ENCODE peak calls at places on chromosomes 11 and 22, in six cellular contexts. D is body of pancreas, J is neuronal stem cell, A is heart left ventricle, P is thoracic aorta, K is OCI-LY7. H is an unnamed sample.

GRCh38 chr11:134229131-134229790 is 4.8 kb downstream of the VPS26B start:
- DNase-seq in D (no peak), J (no peak), A (no peak), P (no peak), K (no peak), H (no peak)

GRCh38 chr11:74320538-74320937 is 9.1 kb upstream of the P4HA3 start:
- DNase-seq in D (no peak), J (no peak), A (no peak), P (no peak), K (no peak), H (no peak)

GRCh38 chr11:16775604-16776283 is 37.3 kb downstream of the C11orf58 start:
- DNase-seq in D (no peak), J (no peak), A (no peak), P (no peak), K (no peak), H (no peak)

GRCh38 chr11:6734616-6735015 is 37.2 kb downstream of the OR2AG2 start:
- DNase-seq in D (no peak), J (no peak), A (no peak), P (no peak), K (no peak), H (no peak)

GRCh38 chr11:44814881-44815592 is 88.3 kb downstream of the TSPAN18 start:
- DNase-seq in D (no peak), J (no peak), A (no peak), P (no peak), K (no peak), H (no peak)

GRCh38 chr22:32407332-32407731 is 4.7 kb downstream of the RTCB start:
- DNase-seq in D (no peak), J (no peak), A (no peak), P (no peak), K (peak; percentile 53), H (no peak)

GRCh38 chr11:12470236-12470635 is 92.9 kb downstream of the PARVA start:
- DNase-seq in D (no peak), J (no peak), A (no peak), P (no peak), K (no peak), H (no peak)

GRCh38 chr11:68979931-68980775 is 633 bp downstream of the MRGPRD start:
- DNase-seq in D (no peak), J (no peak), A (peak; percentile 16), P (no peak), K (no peak), H (no peak)

GRCh38 chr11:72238040-72238450 is 5.9 kb downstream of the PHOX2A start:
- DNase-seq in D (peak; percentile 62), J (peak; percentile 71), A (no peak), P (no peak), K (peak; percentile 72), H (peak; percentile 84)

GRCh38 chr22:35678836-35679235 is 30.6 kb downstream of the APOL6 start:
- DNase-seq in D (no peak), J (no peak), A (no peak), P (no peak), K (no peak), H (no peak)

GRCh38 chr11:119501777-119502405 is 78.9 kb upstream of the THY1 start:
- DNase-seq in D (no peak), J (no peak), A (no peak), P (no peak), K (no peak), H (no peak)

GRCh38 chr11:92269021-92269420 is 44.4 kb downstream of the FAT3 start:
- DNase-seq in D (no peak), J (peak; percentile 39), A (no peak), P (no peak), K (no peak), H (peak; percentile 15)

GRCh38 chr11:50098186-50098725 is 65.6 kb downstream of the OR4C45 start:
- DNase-seq in D (no peak), J (no peak), A (no peak), P (no peak), K (no peak), H (no peak)

GRCh38 chr22:31148953-31149627 is 8.8 kb upstream of the PLA2G3 start:
- DNase-seq in D (peak; percentile 84), J (peak; percentile 52), A (peak; percentile 74), P (no peak), K (peak; percentile 61), H (peak; percentile 59)

GRCh38 chr11:121634889-121635288 is 182.1 kb upstream of the SORL1-AS1 start:
- DNase-seq in D (no peak), J (no peak), A (no peak), P (no peak), K (no peak), H (no peak)

GRCh38 chr11:63226488-63227114 is 16.8 kb downstream of the SLC22A25 start:
- DNase-seq in D (no peak), J (no peak), A (no peak), P (no peak), K (no peak), H (no peak)

GRCh38 chr11:48154162-48154561 is 62.4 kb upstream of the OR4B1 start:
- DNase-seq in D (no peak), J (no peak), A (no peak), P (no peak), K (no peak), H (no peak)

GRCh38 chr11:68583047-68583446 is 101.3 kb upstream of the GAL start:
- DNase-seq in D (no peak), J (no peak), A (no peak), P (no peak), K (no peak), H (no peak)

GRCh38 chr22:49779853-49780271 is 47.8 kb downstream of the BRD1 start:
- DNase-seq in D (no peak), J (no peak), A (no peak), P (no peak), K (no peak), H (no peak)

GRCh38 chr11:134363592-134363991 is 31.8 kb downstream of the GLB1L2 start:
- DNase-seq in D (no peak), J (no peak), A (no peak), P (no peak), K (peak; percentile 4), H (no peak)

GRCh38 chr11:79304599-79305212 is 136.1 kb downstream of the TENM4 start:
- DNase-seq in D (no peak), J (no peak), A (no peak), P (no peak), K (peak; percentile 5), H (no peak)

GRCh38 chr22:49577168-49578060 is 250.3 kb downstream of the BRD1 start:
- DNase-seq in D (no peak), J (no peak), A (peak; percentile 13), P (no peak), K (no peak), H (no peak)

GRCh38 chr22:28909375-28909774 is 26.0 kb downstream of the ZNRF3 start:
- DNase-seq in D (no peak), J (no peak), A (no peak), P (no peak), K (no peak), H (no peak)

GRCh38 chr22:46373166-46373565 is 37.7 kb downstream of the TRMU start:
- DNase-seq in D (peak; percentile 73), J (no peak), A (no peak), P (no peak), K (no peak), H (no peak)

GRCh38 chr22:38867496-38868285 is 4.3 kb downstream of the CBX6 start:
- DNase-seq in D (no peak), J (no peak), A (peak; percentile 13), P (no peak), K (no peak), H (no peak)

GRCh38 chr22:24069721-24070120 is 58.6 kb downstream of the CABIN1 start:
- DNase-seq in D (no peak), J (no peak), A (no peak), P (no peak), K (peak; percentile 83), H (no peak)

GRCh38 chr11:108818971-108819370 is 154.1 kb downstream of the DDX10 start:
- DNase-seq in D (no peak), J (no peak), A (no peak), P (no peak), K (no peak), H (no peak)

GRCh38 chr11:4388221-4388620 is 5.3 kb downstream of the TRIM21 start:
- DNase-seq in D (no peak), J (no peak), A (no peak), P (no peak), K (no peak), H (no peak)

GRCh38 chr11:23236846-23237550 is 376.7 kb upstream of the CCDC179 start:
- DNase-seq in D (no peak), J (no peak), A (no peak), P (no peak), K (no peak), H (no peak)

GRCh38 chr11:128964463-128964930 is 21.8 kb upstream of the TP53AIP1 start:
- DNase-seq in D (no peak), J (no peak), A (no peak), P (no peak), K (no peak), H (no peak)

GRCh38 chr11:72308226-72309073 is 64.5 kb upstream of the PHOX2A start:
- DNase-seq in D (peak; percentile 41), J (no peak), A (no peak), P (no peak), K (no peak), H (no peak)

GRCh38 chr11:2694495-2694894 is 5.3 kb downstream of the KCNQ1OT1 start:
- DNase-seq in D (no peak), J (no peak), A (no peak), P (no peak), K (no peak), H (no peak)
- H3K4me3 ChIP-seq in D (no peak overlapping the region), J (no peak overlapping the region), A (no peak overlapping the region), P (no peak overlapping the region), K (no peak overlapping the region), H (no peak overlapping the region)

GRCh38 chr22:42892571-42893316 is 35.7 kb upstream of the ARFGAP3 start:
- DNase-seq in D (peak; percentile 93), J (no peak), A (no peak), P (no peak), K (no peak), H (no peak)
- H3K4me1 ChIP-seq in D (peaks cover 96% of the 10 kb centered on the region), J (no peaks in the 10 kb centered on the region), A (peaks cover 53% of the 10 kb centered on the region), P (peaks cover 44% of the 10 kb centered on the region), K (peaks cover 24% of the 10 kb centered on the region), H (peaks cover 4% of the 10 kb centered on the region)

GRCh38 chr11:111698852-111699559 is 67.2 kb downstream of the PPP2R1B start:
- DNase-seq in D (no peak), J (no peak), A (no peak), P (no peak), K (no peak), H (no peak)
- H3K4me3 ChIP-seq in D (no peak overlapping the region), J (no peak overlapping the region), A (no peak overlapping the region), P (no peak overlapping the region), K (no peak overlapping the region), H (no peak overlapping the region)

GRCh38 chr22:22773427-22773826 is 114.2 kb upstream of the IGLL5 start:
- DNase-seq in D (no peak), J (no peak), A (no peak), P (no peak), K (no peak), H (no peak)
- H3K4me1 ChIP-seq in D (no peaks in the 10 kb centered on the region), J (no peaks in the 10 kb centered on the region), A (no peaks in the 10 kb centered on the region), P (no peaks in the 10 kb centered on the region), K (peaks cover 21% of the 10 kb centered on the region), H (no peaks in the 10 kb centered on the region)

GRCh38 chr11:75603791-75604736 is 42.0 kb downstream of the SERPINH1 start:
- DNase-seq in D (no peak), J (no peak), A (no peak), P (no peak), K (no peak), H (no peak)
- H3K4me3 ChIP-seq in D (no peak overlapping the region), J (no peak overlapping the region), A (no peak overlapping the region), P (peak overlapping the region; percentile 37), K (no peak overlapping the region), H (no peak overlapping the region)

H was measured in NT2/D1.